ENCODE peak calls at places on chromosomes 6 and 20, in six cellular contexts. W is MM.1S, N is HCT116, B is neural progenitor cell, V is SK-N-SH, E is PC-3. J is an unnamed sample. For H3K4me1, the result is how much of the 10 kb centered on the place peaks cover.

GRCh38 chr6:46491201-46491788 is at the start of gene RCAN2:
- DNase-seq in N (peak), W (peak), B (peak), E (peak), V (peak), J (peak)

GRCh38 chr6:139852484-139853140 is 478.2 kb upstream of the CITED2 start:
- DNase-seq in N (no peak), V (no peak), E (peak), B (no peak), W (no peak), J (peak)

GRCh38 chr6:134249412-134249758 is 68.5 kb downstream of the SGK1 start:
- DNase-seq in W (no peak), E (no peak), N (no peak), V (no peak), B (no peak), J (no peak)

GRCh38 chr20:63047267-63047666 is 40.5 kb upstream of the BHLHE23 start:
- DNase-seq in W (no peak), V (no peak), E (no peak), N (no peak), B (no peak), J (no peak)

GRCh38 chr6:157265630-157266029 is 57.7 kb downstream of the TMEM242 start:
- DNase-seq in E (no peak), W (no peak), V (no peak), N (no peak), B (no peak), J (no peak)

GRCh38 chr6:3929281-3929798 is 80.2 kb downstream of the FAM50B start:
- DNase-seq in B (no peak), N (no peak), W (no peak), V (no peak), E (no peak), J (peak)

GRCh38 chr6:25250878-25251277 is 28.3 kb upstream of the CARMIL1 start:
- DNase-seq in W (peak), N (peak), E (peak), B (no peak), V (no peak), J (peak)

GRCh38 chr6:136403166-136403980 is 113.7 kb upstream of the BCLAF1 start:
- DNase-seq in V (no peak), W (no peak), N (peak), E (peak), B (no peak), J (peak)

GRCh38 chr6:166270706-166271375 is 37.4 kb downstream of the PRR18 start:
- DNase-seq in B (no peak), W (no peak), E (no peak), V (no peak), N (no peak), J (no peak)

GRCh38 chr20:57772349-57772964 is 62.6 kb upstream of the PMEPA1 start:
- DNase-seq in N (no peak), B (peak), W (no peak), E (peak), V (no peak), J (peak)

GRCh38 chr6:15539722-15540270 is 123.0 kb downstream of the DTNBP1 start:
- DNase-seq in B (no peak), N (no peak), E (no peak), W (no peak), V (no peak), J (peak)

GRCh38 chr20:2798095-2798805 is 2.2 kb downstream of the CPXM1 start:
- DNase-seq in B (no peak), N (no peak), W (no peak), E (no peak), V (no peak), J (no peak)

GRCh38 chr6:137928286-137928685 is 61.2 kb downstream of the TNFAIP3 start:
- DNase-seq in E (no peak), N (no peak), V (no peak), B (no peak), W (peak), J (no peak)

GRCh38 chr6:147711511-147711910 is 203.0 kb downstream of the SAMD5 start:
- DNase-seq in N (no peak), V (no peak), E (no peak), W (no peak), B (no peak), J (no peak)

GRCh38 chr6:21526974-21527373 is 66.6 kb upstream of the SOX4 start:
- DNase-seq in B (no peak), W (no peak), N (no peak), V (no peak), E (no peak), J (no peak)

GRCh38 chr20:5842465-5842864 is 92.3 kb downstream of the SHLD1 start:
- DNase-seq in W (no peak), B (no peak), N (no peak), E (no peak), V (no peak), J (no peak)

GRCh38 chr6:130780137-130780536 is 47.1 kb upstream of the SMLR1 start:
- DNase-seq in W (no peak), E (no peak), V (no peak), B (no peak), N (no peak), J (no peak)

GRCh38 chr6:131646249-131646670 is 9.2 kb downstream of the ENPP3 start:
- DNase-seq in B (no peak), E (no peak), W (no peak), N (no peak), V (no peak), J (no peak)

GRCh38 chr6:36544228-36544627 is 3.1 kb downstream of the STK38 start:
- DNase-seq in N (no peak), V (no peak), E (peak), B (no peak), W (no peak), J (peak)

GRCh38 chr20:15487030-15487429 is 1086.2 kb downstream of the KIF16B start:
- DNase-seq in B (no peak), N (no peak), E (peak), W (no peak), V (no peak), J (peak)

GRCh38 chr20:19785886-19786285 is 27.8 kb downstream of the RIN2 start:
- DNase-seq in W (no peak), V (no peak), B (no peak), E (no peak), N (no peak), J (no peak)

GRCh38 chr20:64069614-64070243 is 6.7 kb downstream of the TCEA2 start:
- DNase-seq in N (no peak), V (peak), E (peak), W (peak), B (peak), J (peak)

GRCh38 chr20:59992531-59992930 is 34.3 kb downstream of the CDH26 start:
- DNase-seq in W (no peak), V (no peak), E (peak), N (no peak), B (no peak), J (peak)

DNA sequence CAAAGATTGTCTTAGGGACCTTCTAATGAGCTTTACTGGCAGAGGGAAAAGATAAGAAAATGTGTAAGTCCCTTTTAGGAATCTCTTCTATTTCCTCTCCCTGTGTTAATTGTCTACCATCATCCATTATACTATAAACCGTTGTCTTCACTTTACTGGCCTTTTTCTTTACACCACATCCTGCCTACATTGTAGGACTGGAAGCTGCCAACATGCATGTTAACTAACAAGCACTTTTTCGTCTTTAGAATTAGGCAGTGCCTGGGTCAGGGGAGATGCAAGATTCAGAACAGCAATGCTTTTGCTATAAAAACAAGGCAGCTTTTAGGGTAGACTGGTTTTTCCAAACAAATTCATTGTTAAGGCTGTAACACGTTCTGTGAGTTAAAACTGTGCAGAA is 11.0 kb upstream of the PKIG start:
- DNase-seq in E (no peak), N (no peak), B (no peak), V (no peak), W (no peak), J (no peak)
- TF ChIP-seq EZH2phosphoT487 in E (no peak), N (no peak), B (no peak), V (no peak), W (no peak), J (no peak)

GRCh38 chr20:36061754-36062153 is 92.8 kb upstream of the EPB41L1 start:
- DNase-seq in B (no peak), E (no peak), W (no peak), N (no peak), V (no peak), J (peak)

GRCh38 chr20:36064661-36065426 is 89.7 kb upstream of the EPB41L1 start:
- DNase-seq in W (peak), N (no peak), B (peak), E (peak), V (peak), J (peak)

GRCh38 chr20:36062799-36063198 is 91.7 kb upstream of the EPB41L1 start:
- DNase-seq in E (peak), B (no peak), W (no peak), N (no peak), V (no peak), J (peak)

GRCh38 chr20:36065427-36065998 is 89.0 kb upstream of the EPB41L1 start:
- DNase-seq in N (no peak), W (no peak), E (no peak), B (no peak), V (no peak), J (no peak)

DNA sequence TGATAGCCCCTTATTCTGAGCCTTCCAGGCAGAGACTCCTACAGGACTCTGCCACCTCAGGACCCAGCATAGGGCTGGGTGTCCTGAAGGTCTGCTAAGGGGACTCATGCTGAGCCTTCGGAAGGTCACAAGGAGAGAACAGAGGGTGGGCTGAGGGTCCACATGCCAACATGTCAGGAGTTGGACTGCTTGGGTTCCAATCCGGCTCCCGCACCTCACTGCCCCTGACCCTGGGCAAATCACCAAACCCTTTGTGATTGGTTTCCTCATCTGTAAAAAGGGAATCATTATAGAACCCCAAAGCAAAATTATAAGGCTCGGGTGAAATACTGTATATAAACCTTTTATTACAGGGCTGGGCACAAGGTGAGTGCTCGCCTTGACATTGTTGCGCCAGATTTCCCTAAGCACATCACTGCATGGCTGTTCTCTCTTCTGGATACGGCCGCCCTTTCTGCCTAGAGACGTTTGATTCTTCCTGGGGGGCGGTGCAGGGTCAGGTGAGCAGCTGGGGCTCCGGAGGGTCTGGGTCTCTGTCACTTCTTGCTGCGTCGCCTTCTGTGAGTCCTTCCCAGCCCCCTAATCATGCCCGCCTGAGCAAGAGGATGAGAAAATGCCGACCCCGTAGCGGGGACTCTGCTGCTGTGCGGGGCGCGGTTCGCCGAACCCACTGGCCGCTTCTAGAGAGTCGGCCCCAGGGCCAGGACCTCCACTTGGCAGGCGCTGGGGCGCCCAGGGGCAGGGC is 90.5 kb upstream of the EPB41L1 start:
- DNase-seq in B (no peak), N (no peak), W (no peak), E (no peak), V (no peak), J (no peak)
- H3K9ac ChIP-seq in B (no peak), N (peak), W (peak), E (peak), V (peak), J (peak)

GRCh38 chr6:13358486-13358885 is 30.1 kb upstream of the TBC1D7 start:
- DNase-seq in W (no peak), B (peak), E (no peak), V (no peak), N (no peak), J (no peak)

GRCh38 chr6:13354331-13355042 is 26.1 kb upstream of the TBC1D7 start:
- DNase-seq in B (no peak), N (no peak), E (peak), W (no peak), V (no peak), J (peak)

GRCh38 chr6:13357551-13358075 is 29.3 kb upstream of the TBC1D7 start:
- DNase-seq in B (peak), E (no peak), W (no peak), N (no peak), V (no peak), J (peak)

GRCh38 chr6:13355043-13355945 is 27.0 kb upstream of the TBC1D7 start:
- DNase-seq in V (no peak), W (peak), E (peak), N (peak), B (no peak), J (peak)

GRCh38 chr6:13355969-13356368 is 27.6 kb upstream of the TBC1D7 start:
- DNase-seq in W (peak), B (no peak), E (no peak), V (no peak), N (no peak), J (no peak)
- H3K4me1 ChIP-seq in W (under half), B (under half), E (under half), V (under half), N (under half), J (under half)

DNA sequence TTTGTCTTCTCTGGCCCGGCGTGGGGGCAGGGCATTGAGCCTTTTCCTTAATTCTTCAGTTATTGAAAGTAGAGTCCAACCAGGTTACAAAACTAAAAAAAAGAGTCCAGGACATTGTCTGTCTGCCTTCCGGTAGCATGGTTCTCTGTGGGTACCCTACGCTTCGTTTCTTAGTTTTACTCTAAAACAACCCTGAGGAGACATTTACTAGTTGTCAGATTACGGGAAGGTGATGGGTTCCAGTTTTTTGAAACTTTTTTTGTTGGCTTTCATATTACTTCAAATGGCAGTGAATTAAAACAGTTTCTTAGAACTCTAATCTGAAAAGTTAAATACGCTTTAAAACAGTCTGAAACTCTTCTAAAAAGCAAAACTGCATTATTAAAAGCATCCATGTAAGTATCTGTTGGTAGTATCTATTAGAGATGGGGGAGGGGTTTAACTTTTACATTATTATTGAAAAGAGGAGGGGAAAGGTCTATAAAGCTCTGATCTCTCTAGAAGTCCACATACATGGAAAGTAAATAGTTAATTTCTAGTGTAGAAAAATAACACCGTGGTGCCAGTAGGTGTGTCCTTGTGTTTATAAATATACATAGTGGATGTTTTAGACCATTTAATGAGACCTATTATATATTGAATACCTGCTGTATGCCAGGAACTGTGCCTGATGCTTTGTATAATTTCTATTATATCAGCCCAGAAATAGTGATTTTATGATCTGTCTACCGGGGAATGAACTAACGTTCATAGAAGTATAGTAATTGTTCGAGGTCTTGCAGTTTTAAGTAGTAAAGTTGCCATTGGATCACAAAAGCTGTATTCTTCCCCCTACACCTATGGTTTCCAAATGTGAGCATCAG is 2.3 kb downstream of the BICRAL start:
- DNase-seq in E (peak), W (no peak), V (no peak), N (no peak), B (no peak), J (peak)
- TF ChIP-seq EZH2phosphoT487 in E (no peak), W (no peak), V (no peak), N (no peak), B (no peak), J (no peak)

GRCh38 chr20:17995967-17996819 is 27.4 kb downstream of the MGME1 start:
- DNase-seq in N (peak), B (peak), V (peak), E (peak), W (peak), J (peak)

GRCh38 chr20:17990278-17990972 is 21.6 kb downstream of the MGME1 start:
- DNase-seq in E (peak), V (no peak), N (no peak), W (no peak), B (no peak), J (peak)

GRCh38 chr20:17993546-17993945 is 24.7 kb downstream of the MGME1 start:
- DNase-seq in W (no peak), E (no peak), B (no peak), V (no peak), N (no peak), J (no peak)

GRCh38 chr20:17992847-17993508 is 24.2 kb downstream of the MGME1 start:
- DNase-seq in N (no peak), B (no peak), W (no peak), V (no peak), E (peak), J (no peak)

GRCh38 chr20:17992224-17992637 is 23.4 kb downstream of the MGME1 start:
- DNase-seq in V (no peak), W (no peak), B (no peak), N (no peak), E (no peak), J (no peak)
- H3K9ac ChIP-seq in V (no peak), W (no peak), B (no peak), N (no peak), E (no peak), J (no peak)

DNA sequence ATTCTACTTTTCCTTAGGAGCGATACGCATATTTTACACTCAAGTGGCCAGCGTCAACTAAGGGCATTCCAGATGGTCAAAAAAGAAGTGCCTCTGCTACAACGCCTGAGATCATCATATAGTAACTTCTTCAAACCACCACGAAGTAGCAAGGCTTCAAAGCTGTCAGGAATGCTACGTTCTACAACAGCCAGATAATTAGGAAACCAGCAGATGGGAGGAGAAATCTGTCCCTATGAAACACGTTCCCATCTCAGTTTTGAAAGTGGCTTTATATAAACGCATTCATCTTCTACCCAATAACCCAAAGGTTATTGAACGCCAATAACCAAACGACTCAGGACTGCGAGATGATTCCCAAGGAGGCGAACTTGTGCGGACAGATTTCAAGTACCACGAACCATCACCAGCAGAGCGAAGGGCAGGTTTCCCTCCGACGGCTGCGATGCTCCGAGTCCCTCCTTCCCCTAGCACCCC is 1.2 kb downstream of the ABHD12 start:
- DNase-seq in B (no peak), V (peak), N (no peak), W (peak), E (peak), J (peak)
- H3K4me1 ChIP-seq in B (under half), V (under half), N (under half), W (under half), E (under half), J (under half)

J was measured in GM23248.